ENCODE peak calls at places on chromosomes 4 and X, in four cellular contexts. One of them, this sample, is unnamed.
A peak's percentile ranks its signal among the peaks of the same experiment; 100 is the strongest.

GRCh38 chr4:119034276-119035008 is 101.2 kb upstream of the MYOZ2 start:
- DNase-seq in NCI-H1105 treated with DMSO at 0.1 percent for 48 hours: no peak
- DNase-seq in NCI-H1436: no peak
- DNase-seq in ovary: no peak
- DNase-seq in this sample: no peak

GRCh38 chrX:10395179-10395578 is 225.2 kb downstream of the MID1 start:
- DNase-seq in NCI-H1105 treated with DMSO at 0.1 percent for 48 hours: no peak
- DNase-seq in NCI-H1436: no peak
- DNase-seq in ovary: no peak
- DNase-seq in this sample: no peak

GRCh38 chr4:15396157-15396800 is 31.6 kb upstream of the C1QTNF7 start:
- DNase-seq in NCI-H1105 treated with DMSO at 0.1 percent for 48 hours: peak; percentile 10
- DNase-seq in NCI-H1436: no peak
- DNase-seq in ovary: no peak
- DNase-seq in this sample: peak; percentile 22

GRCh38 chr4:88028961-88029360 is 21.5 kb downstream of the PKD2 start:
- DNase-seq in NCI-H1105 treated with DMSO at 0.1 percent for 48 hours: no peak
- DNase-seq in NCI-H1436: no peak
- DNase-seq in ovary: no peak
- DNase-seq in this sample: no peak

GRCh38 chr4:162229670-162230069 is 65.9 kb upstream of the FSTL5 start:
- DNase-seq in NCI-H1105 treated with DMSO at 0.1 percent for 48 hours: no peak
- DNase-seq in NCI-H1436: no peak
- DNase-seq in ovary: no peak
- DNase-seq in this sample: no peak

GRCh38 chrX:113133316-113133715 is 292.7 kb upstream of the AMOT start:
- DNase-seq in NCI-H1105 treated with DMSO at 0.1 percent for 48 hours: no peak
- DNase-seq in NCI-H1436: no peak
- DNase-seq in ovary: no peak
- DNase-seq in this sample: no peak

GRCh38 chr4:97646997-97647396 is 496.3 kb downstream of the STPG2 start:
- DNase-seq in NCI-H1105 treated with DMSO at 0.1 percent for 48 hours: peak; percentile 55
- DNase-seq in NCI-H1436: no peak
- DNase-seq in ovary: no peak
- DNase-seq in this sample: no peak

GRCh38 chrX:48601741-48602394 is 4.6 kb downstream of the WDR13 start:
- DNase-seq in NCI-H1105 treated with DMSO at 0.1 percent for 48 hours: no peak
- DNase-seq in NCI-H1436: no peak
- DNase-seq in ovary: no peak
- DNase-seq in this sample: no peak

GRCh38 chr4:174538876-174539250 is 16.6 kb upstream of the HPGD start:
- DNase-seq in NCI-H1105 treated with DMSO at 0.1 percent for 48 hours: no peak
- DNase-seq in NCI-H1436: no peak
- DNase-seq in ovary: no peak
- DNase-seq in this sample: no peak

GRCh38 chrX:11908371-11908770 is 150.3 kb downstream of the MSL3 start:
- DNase-seq in NCI-H1105 treated with DMSO at 0.1 percent for 48 hours: no peak
- DNase-seq in NCI-H1436: peak; percentile 4
- DNase-seq in ovary: no peak
- DNase-seq in this sample: peak; percentile 47

GRCh38 chrX:5306654-5307121 is 922.0 kb downstream of the NLGN4X start:
- DNase-seq in NCI-H1105 treated with DMSO at 0.1 percent for 48 hours: no peak
- DNase-seq in NCI-H1436: no peak
- DNase-seq in ovary: no peak
- DNase-seq in this sample: no peak

GRCh38 chrX:114049063-114049462 is 534.8 kb upstream of the HTR2C start:
- DNase-seq in NCI-H1105 treated with DMSO at 0.1 percent for 48 hours: no peak
- DNase-seq in NCI-H1436: no peak
- DNase-seq in ovary: no peak
- DNase-seq in this sample: no peak

GRCh38 chrX:31337332-31337731 is 265.5 kb upstream of the FTHL17 start:
- DNase-seq in NCI-H1105 treated with DMSO at 0.1 percent for 48 hours: no peak
- DNase-seq in NCI-H1436: no peak
- DNase-seq in ovary: no peak
- DNase-seq in this sample: no peak

GRCh38 chrX:8868070-8868795 is 67.0 kb upstream of the FAM9A start:
- DNase-seq in NCI-H1105 treated with DMSO at 0.1 percent for 48 hours: no peak
- DNase-seq in NCI-H1436: no peak
- DNase-seq in ovary: no peak
- DNase-seq in this sample: no peak

GRCh38 chr4:2082118-2082517 is 23.0 kb downstream of the NAT8L start:
- DNase-seq in NCI-H1105 treated with DMSO at 0.1 percent for 48 hours: no peak
- DNase-seq in NCI-H1436: no peak
- DNase-seq in ovary: peak; percentile 1
- DNase-seq in this sample: no peak

GRCh38 chr4:30757357-30757756 is 37.2 kb downstream of the PCDH7 start:
- DNase-seq in NCI-H1105 treated with DMSO at 0.1 percent for 48 hours: no peak
- DNase-seq in NCI-H1436: no peak
- DNase-seq in ovary: no peak
- DNase-seq in this sample: no peak

GRCh38 chr4:113012776-113013175 is 36.7 kb upstream of the ANK2 start:
- DNase-seq in NCI-H1105 treated with DMSO at 0.1 percent for 48 hours: no peak
- DNase-seq in NCI-H1436: peak; percentile 5
- DNase-seq in ovary: no peak
- DNase-seq in this sample: no peak

GRCh38 chrX:150364347-150365050 is 1.4 kb downstream of the MAMLD1 start:
- DNase-seq in NCI-H1105 treated with DMSO at 0.1 percent for 48 hours: peak; percentile 32
- DNase-seq in NCI-H1436: no peak
- DNase-seq in ovary: peak; percentile 43
- DNase-seq in this sample: peak; percentile 49

GRCh38 chr4:1043162-1043561 is 31.7 kb downstream of the FGFRL1 start:
- DNase-seq in NCI-H1105 treated with DMSO at 0.1 percent for 48 hours: no peak
- DNase-seq in NCI-H1436: no peak
- DNase-seq in ovary: no peak
- DNase-seq in this sample: no peak

GRCh38 chrX:140053841-140054240 is 88.5 kb upstream of the CXorf66 start:
- DNase-seq in NCI-H1105 treated with DMSO at 0.1 percent for 48 hours: no peak
- DNase-seq in NCI-H1436: no peak
- DNase-seq in ovary: no peak
- DNase-seq in this sample: no peak

GRCh38 chrX:47831788-47832187 is 4.9 kb upstream of the ZNF81 start:
- DNase-seq in NCI-H1105 treated with DMSO at 0.1 percent for 48 hours: peak; percentile 38
- DNase-seq in NCI-H1436: peak; percentile 8
- DNase-seq in ovary: no peak
- DNase-seq in this sample: peak; percentile 36

GRCh38 chr4:147578057-147578476 is 39.1 kb upstream of the TMEM184C start:
- DNase-seq in NCI-H1105 treated with DMSO at 0.1 percent for 48 hours: no peak
- DNase-seq in NCI-H1436: no peak
- DNase-seq in ovary: peak; percentile 27
- DNase-seq in this sample: no peak

GRCh38 chr4:32847466-32847865 is 2127.3 kb downstream of the PCDH7 start:
- DNase-seq in NCI-H1105 treated with DMSO at 0.1 percent for 48 hours: no peak
- DNase-seq in NCI-H1436: no peak
- DNase-seq in ovary: no peak
- DNase-seq in this sample: no peak

GRCh38 chr4:108651068-108651794 is 832 bp downstream of the OSTC start:
- DNase-seq in NCI-H1105 treated with DMSO at 0.1 percent for 48 hours: no peak
- DNase-seq in NCI-H1436: no peak
- DNase-seq in ovary: no peak
- DNase-seq in this sample: no peak

GRCh38 chrX:38045697-38046096 is 39.3 kb downstream of the SYTL5 start:
- DNase-seq in NCI-H1105 treated with DMSO at 0.1 percent for 48 hours: no peak
- DNase-seq in NCI-H1436: no peak
- DNase-seq in ovary: peak; percentile 10
- DNase-seq in this sample: no peak

GRCh38 chr4:139890810-139891209 is 225.2 kb downstream of the MGST2 start:
- DNase-seq in NCI-H1105 treated with DMSO at 0.1 percent for 48 hours: no peak
- DNase-seq in NCI-H1436: no peak
- DNase-seq in ovary: no peak
- DNase-seq in this sample: no peak